ENCODE peak calls at places on chromosomes 7 and 10, in ten cellular contexts. J, G, Q, B, D, K, F, L, Z and W are unnamed samples.

GRCh38 chr7:131226116-131226562 is 101.5 kb upstream of the MKLN1 start:
- DNase-seq in Z (no peak), Q (no peak), G (no peak), B (peak; percentile 71), L (no peak), D (no peak), F (no peak), K (no peak), J (no peak), W (no peak)

GRCh38 chr10:104336829-104337526 is 1.3 kb downstream of the ITPRIP start:
- DNase-seq in Z (no peak), K (peak; percentile 55), B (peak; percentile 62), L (no peak), Q (no peak), D (peak; percentile 48), F (peak; percentile 35), G (no peak), J (no peak), W (no peak)

GRCh38 chr7:28903779-28904538 is 54.2 kb downstream of the TRIL start:
- DNase-seq in L (no peak), Q (no peak), K (no peak), B (no peak), F (no peak), D (no peak), J (no peak), Z (no peak), G (no peak), W (no peak)

GRCh38 chr10:28892818-28893547 is 215.7 kb downstream of the BAMBI start:
- DNase-seq in K (peak; percentile 80), G (no peak), F (no peak), Z (no peak), D (no peak), L (no peak), B (peak; percentile 54), Q (no peak), J (no peak), W (no peak)

GRCh38 chr7:9204571-9204970 is 771.2 kb downstream of the NXPH1 start:
- DNase-seq in J (no peak), G (no peak), Z (no peak), L (no peak), F (no peak), B (no peak), D (no peak), K (no peak), Q (no peak), W (no peak)

GRCh38 chr7:108196004-108196403 is 65.8 kb upstream of the LAMB4 start:
- DNase-seq in K (peak; percentile 79), J (no peak), D (no peak), Z (no peak), L (no peak), F (no peak), G (no peak), Q (no peak), B (peak; percentile 46), W (no peak)

GRCh38 chr7:27187158-27187701 is 2.2 kb upstream of the HOXA11 start:
- DNase-seq in L (no peak), Z (no peak), B (no peak), K (no peak), Q (no peak), J (no peak), D (no peak), F (no peak), G (no peak), W (no peak)

GRCh38 chr7:18352339-18353255 is 143.0 kb upstream of the HDAC9 start:
- DNase-seq in Z (no peak), D (peak; percentile 20), Q (peak; percentile 3), F (peak; percentile 54), B (peak; percentile 83), L (peak; percentile 56), G (peak; percentile 26), K (peak; percentile 89), J (peak; percentile 39), W (no peak)

GRCh38 chr7:43531700-43532099 is 51.2 kb upstream of the STK17A start:
- DNase-seq in G (no peak), F (peak; percentile 26), Q (no peak), B (no peak), K (no peak), J (no peak), Z (no peak), L (no peak), D (no peak), W (no peak)

GRCh38 chr7:2972531-2973161 is 71.0 kb downstream of the CARD11 start:
- DNase-seq in B (no peak), J (no peak), F (no peak), Z (no peak), L (no peak), Q (no peak), D (no peak), K (no peak), G (no peak), W (no peak)

GRCh38 chr10:15863733-15864132 is 3.4 kb upstream of the MINDY3 start:
- DNase-seq in F (no peak), B (no peak), L (no peak), K (no peak), G (no peak), Z (no peak), J (no peak), D (no peak), Q (no peak), W (no peak)

GRCh38 chr10:118495499-118495898 is 99.9 kb downstream of the PRLHR start:
- DNase-seq in L (no peak), D (peak; percentile 65), B (no peak), Z (no peak), K (no peak), Q (no peak), J (no peak), G (no peak), F (peak; percentile 4), W (no peak)

GRCh38 chr7:38744746-38745145 is 113.6 kb upstream of the AMPH start:
- DNase-seq in Q (no peak), L (peak; percentile 97), Z (no peak), K (peak; percentile 97), D (peak; percentile 72), G (no peak), B (peak; percentile 74), F (no peak), J (no peak), W (no peak)